ENCODE peak calls at places on chromosome 5, in nine cellular contexts. C, P, B, Q, R, Y, W, T and K are unnamed samples.

GRCh38 chr5:59746261-59746765 is 147.2 kb downstream of the PDE4D start:
- DNase-seq in C (no peak), P (no peak), B (peak; percentile 82), Q (no peak), R (peak; percentile 48), Y (no peak), W (peak; percentile 81), T (no peak), K (peak; percentile 85)

GRCh38 chr5:115962565-115963402 is 509 bp downstream of the LVRN start:
- DNase-seq in C (peak; percentile 22), P (no peak), B (peak; percentile 33), Q (peak; percentile 76), R (peak; percentile 65), Y (no peak), W (peak; percentile 20), T (no peak), K (no peak)

GRCh38 chr5:51960617-51961115 is 577.4 kb downstream of the ISL1 start:
- DNase-seq in C (no peak), P (no peak), B (no peak), Q (no peak), R (no peak), Y (no peak), W (no peak), T (no peak), K (peak; percentile 32)

GRCh38 chr5:123810911-123811310 is 298.9 kb downstream of the CSNK1G3 start:
- DNase-seq in C (no peak), P (no peak), B (no peak), Q (no peak), R (no peak), Y (no peak), W (no peak), T (no peak), K (no peak)

GRCh38 chr5:67372887-67373286 is 176.3 kb upstream of the CD180 start:
- DNase-seq in C (no peak), P (no peak), B (no peak), Q (no peak), R (no peak), Y (no peak), W (no peak), T (no peak), K (no peak)

GRCh38 chr5:2757563-2758311 is 6.3 kb upstream of the IRX2 start:
- DNase-seq in C (no peak), P (no peak), B (peak; percentile 84), Q (no peak), R (no peak), Y (no peak), W (peak; percentile 78), T (no peak), K (peak; percentile 99)

GRCh38 chr5:103424453-103425205 is 138.0 kb downstream of the NUDT12 start:
- DNase-seq in C (no peak), P (no peak), B (peak; percentile 91), Q (no peak), R (no peak), Y (no peak), W (peak; percentile 87), T (peak; percentile 60), K (no peak)

GRCh38 chr5:143057580-143057999 is 287.4 kb downstream of the ARHGAP26 start:
- DNase-seq in C (no peak), P (no peak), B (peak; percentile 32), Q (no peak), R (no peak), Y (no peak), W (no peak), T (no peak), K (no peak)

GRCh38 chr5:21646469-21646868 is 1206.7 kb downstream of the CDH12 start:
- DNase-seq in C (no peak), P (no peak), B (peak; percentile 55), Q (no peak), R (no peak), Y (no peak), W (peak; percentile 41), T (no peak), K (peak; percentile 12)

GRCh38 chr5:53261245-53261644 is 151.7 kb upstream of the MOCS2 start:
- DNase-seq in C (no peak), P (no peak), B (no peak), Q (no peak), R (no peak), Y (no peak), W (no peak), T (no peak), K (no peak)

GRCh38 chr5:16493261-16493660 is 27.7 kb upstream of the ZNF622 start:
- DNase-seq in C (no peak), P (no peak), B (no peak), Q (no peak), R (no peak), Y (no peak), W (no peak), T (no peak), K (peak; percentile 95)

GRCh38 chr5:102295534-102296228 is 403 bp downstream of the SLCO4C1 start:
- DNase-seq in C (no peak), P (no peak), B (no peak), Q (peak; percentile 88), R (peak; percentile 45), Y (no peak), W (no peak), T (no peak), K (no peak)

GRCh38 chr5:164753434-164753833 is 1248.0 kb downstream of the MAT2B start:
- DNase-seq in C (no peak), P (no peak), B (no peak), Q (no peak), R (no peak), Y (no peak), W (no peak), T (no peak), K (no peak)

GRCh38 chr5:179776413-179776938 is 17.3 kb upstream of the LTC4S start:
- DNase-seq in C (no peak), P (no peak), B (no peak), Q (peak; percentile 41), R (peak; percentile 39), Y (no peak), W (no peak), T (no peak), K (no peak)

GRCh38 chr5:160230686-160231527 is 1.6 kb downstream of the FABP6 start:
- DNase-seq in C (no peak), P (no peak), B (peak; percentile 84), Q (no peak), R (no peak), Y (peak; percentile 92), W (peak; percentile 77), T (peak; percentile 39), K (peak; percentile 89)

GRCh38 chr5:1540831-1541661 is 17.3 kb upstream of the LPCAT1 start:
- DNase-seq in C (no peak), P (peak; percentile 18), B (no peak), Q (peak; percentile 76), R (peak; percentile 34), Y (no peak), W (no peak), T (no peak), K (no peak)

GRCh38 chr5:177372910-177373309 is 11.3 kb upstream of the SLC34A1 start:
- DNase-seq in C (no peak), P (no peak), B (no peak), Q (no peak), R (no peak), Y (no peak), W (no peak), T (no peak), K (no peak)

GRCh38 chr5:106843812-106844416 is 826.8 kb downstream of the EFNA5 start:
- DNase-seq in C (no peak), P (no peak), B (peak; percentile 19), Q (no peak), R (no peak), Y (no peak), W (peak; percentile 14), T (no peak), K (peak; percentile 48)

GRCh38 chr5:2001300-2001699 is 118.6 kb upstream of the IRX4 start:
- DNase-seq in C (no peak), P (no peak), B (no peak), Q (no peak), R (no peak), Y (no peak), W (no peak), T (no peak), K (no peak)

GRCh38 chr5:67294266-67294938 is 97.8 kb upstream of the CD180 start:
- DNase-seq in C (no peak), P (no peak), B (no peak), Q (no peak), R (no peak), Y (no peak), W (no peak), T (no peak), K (no peak)

GRCh38 chr5:1666812-1667588 is 132.6 kb downstream of the MRPL36 start:
- DNase-seq in C (peak; percentile 62), P (no peak), B (no peak), Q (no peak), R (no peak), Y (peak; percentile 56), W (no peak), T (no peak), K (no peak)

GRCh38 chr5:158589939-158590338 is 509.8 kb downstream of the EBF1 start:
- DNase-seq in C (no peak), P (no peak), B (peak; percentile 81), Q (no peak), R (no peak), Y (no peak), W (peak; percentile 79), T (no peak), K (no peak)
- H3K27me3 ChIP-seq in C (no peaks in the 10 kb centered on the region), P (no peaks in the 10 kb centered on the region), B (no peaks in the 10 kb centered on the region), Q (no peaks in the 10 kb centered on the region), R (no peaks in the 10 kb centered on the region), Y (no peaks in the 10 kb centered on the region), W (no peaks in the 10 kb centered on the region), T (no peaks in the 10 kb centered on the region), K (no peaks in the 10 kb centered on the region)

DNA sequence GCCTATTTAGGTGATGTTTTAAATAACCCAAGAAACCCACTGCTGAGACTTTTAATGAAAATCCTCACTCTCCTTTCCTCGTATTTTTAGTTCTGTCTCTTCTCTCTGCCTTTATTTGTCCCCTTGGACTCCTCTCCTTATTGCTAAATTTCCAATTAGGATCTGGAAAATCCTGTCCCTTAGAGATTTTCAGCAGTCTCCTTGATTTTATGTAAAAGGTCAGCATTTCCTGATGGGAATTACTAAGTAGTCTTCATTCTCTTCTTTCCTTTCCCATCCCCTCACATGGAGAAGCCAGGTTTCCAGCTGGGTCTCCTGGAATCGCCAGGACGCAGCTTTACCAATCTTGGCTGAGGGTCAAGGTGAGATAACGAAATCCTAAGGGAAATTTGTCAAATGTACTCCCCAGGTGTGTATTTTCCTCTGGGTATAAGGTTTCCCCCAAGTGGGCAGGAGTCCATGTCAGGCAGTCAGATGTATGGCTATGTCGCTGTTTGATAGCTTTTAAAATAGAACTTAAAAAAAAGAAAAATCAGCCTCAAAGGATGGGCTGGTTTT is 11.7 kb downstream of the STC2 start:
- DNase-seq in C (no peak), P (no peak), B (no peak), Q (no peak), R (no peak), Y (no peak), W (no peak), T (no peak), K (no peak)
- H3K4me3 ChIP-seq in C (no peak overlapping the region), P (peak overlapping the region; percentile 2), B (no peak overlapping the region), Q (no peak overlapping the region), R (peak overlapping the region; percentile 22), Y (no peak overlapping the region), W (peak overlapping the region; percentile 22), T (no peak overlapping the region), K (no peak overlapping the region)

GRCh38 chr5:133746834-133747233 is 134.5 kb upstream of the FSTL4 start:
- DNase-seq in C (no peak), P (no peak), B (no peak), Q (no peak), R (no peak), Y (no peak), W (no peak), T (no peak), K (no peak)
- TF ChIP-seq CTCF in C (no peak), P (no peak), B (peak; percentile 3), Q (no peak), R (no peak), Y (no peak), W (peak; percentile 21), T (peak; percentile 12), K (peak; percentile 12)

GRCh38 chr5:181054138-181054537 is 14.1 kb downstream of the BTNL9 start:
- DNase-seq in C (no peak), P (no peak), B (no peak), Q (no peak), R (no peak), Y (no peak), W (no peak), T (no peak), K (no peak)
- H3K27me3 ChIP-seq in C (no peaks in the 10 kb centered on the region), P (peaks cover 88% of the 10 kb centered on the region), B (peaks cover 34% of the 10 kb centered on the region), Q (peaks cover 37% of the 10 kb centered on the region), R (peaks cover 91% of the 10 kb centered on the region), Y (peaks cover 59% of the 10 kb centered on the region), W (peaks cover 47% of the 10 kb centered on the region), T (peaks cover 56% of the 10 kb centered on the region), K (peaks cover 26% of the 10 kb centered on the region)